ENCODE peak calls at places on chromosomes 11 and 22, in five cellular contexts. A is tibial nerve, U is mesendoderm, Q is MM.1S, D is left lung. S is an unnamed sample.

GRCh38 chr22:29307658-29308147 is 1.3 kb downstream of the GAS2L1 start:
- DNase-seq in A (no peak), U (no peak), Q (no peak), D (no peak), S (no peak)

GRCh38 chr22:39514373-39514973 is 5.9 kb upstream of the ATF4 start:
- DNase-seq in A (peak), U (no peak), Q (no peak), D (peak), S (no peak)

GRCh38 chr11:79493555-79494171 is 52.8 kb upstream of the TENM4 start:
- DNase-seq in A (peak), U (peak), Q (peak), D (peak), S (peak)

GRCh38 chr11:68146704-68147474 is 25.7 kb upstream of the CHKA start:
- DNase-seq in A (no peak), U (no peak), Q (no peak), D (peak), S (peak)

GRCh38 chr11:75265851-75266531 is 25.4 kb downstream of the TPBGL start:
- DNase-seq in A (no peak), U (no peak), Q (no peak), D (no peak), S (peak)

GRCh38 chr11:23112987-23113886 is 253.0 kb upstream of the CCDC179 start:
- DNase-seq in A (no peak), U (peak), Q (peak), D (no peak), S (no peak)

GRCh38 chr11:112524808-112525207 is 264.1 kb upstream of the PLET1 start:
- DNase-seq in A (no peak), U (no peak), Q (no peak), D (no peak), S (no peak)

GRCh38 chr22:44520695-44521094 is 22.7 kb upstream of the RTL6 start:
- DNase-seq in A (no peak), U (no peak), Q (no peak), D (no peak), S (no peak)

GRCh38 chr11:68039526-68040086 is 781 bp downstream of the TCIRG1 start:
- DNase-seq in A (no peak), U (no peak), Q (peak), D (peak), S (peak)

GRCh38 chr11:106958506-106959248 is 59.6 kb downstream of the GUCY1A2 start:
- DNase-seq in A (no peak), U (no peak), Q (no peak), D (no peak), S (no peak)

GRCh38 chr22:20198527-20199319 is 47.9 kb upstream of the CCDC188 start:
- DNase-seq in A (no peak), U (no peak), Q (no peak), D (no peak), S (no peak)

GRCh38 chr11:76208829-76209670 is 2.7 kb upstream of the WNT11 start:
- DNase-seq in A (peak), U (peak), Q (peak), D (peak), S (peak)

GRCh38 chr11:64650923-64651523 is 60.0 kb downstream of the SLC22A12 start:
- DNase-seq in A (no peak), U (peak), Q (no peak), D (no peak), S (no peak)

GRCh38 chr22:19818264-19819208 is 36.1 kb downstream of the GNB1L start:
- DNase-seq in A (no peak), U (no peak), Q (no peak), D (no peak), S (peak)

GRCh38 chr22:29782061-29782845 is 15.1 kb downstream of the UQCR10 start:
- DNase-seq in A (no peak), U (no peak), Q (no peak), D (no peak), S (peak)

GRCh38 chr11:33987975-33988580 is 63.5 kb upstream of the CAPRIN1 start:
- DNase-seq in A (peak), U (peak), Q (peak), D (no peak), S (peak)

GRCh38 chr11:122843281-122844150 is 5.2 kb downstream of the CRTAM start:
- DNase-seq in A (no peak), U (peak), Q (no peak), D (no peak), S (no peak)

GRCh38 chr11:122453586-122453985 is 201.9 kb upstream of the UBASH3B start:
- DNase-seq in A (no peak), U (no peak), Q (no peak), D (no peak), S (no peak)

GRCh38 chr11:122115520-122116343 is at the start of gene BLID:
- DNase-seq in A (peak), U (peak), Q (no peak), D (no peak), S (peak)

GRCh38 chr22:23249506-23250423 is 69.5 kb downstream of the BCR start:
- DNase-seq in A (no peak), U (peak), Q (no peak), D (no peak), S (no peak)

GRCh38 chr11:111923951-111924350 is 5.2 kb downstream of the C11orf52 start:
- DNase-seq in A (no peak), U (no peak), Q (no peak), D (no peak), S (no peak)

GRCh38 chr22:36731916-36732315 is 28.4 kb upstream of the CACNG2 start:
- DNase-seq in A (no peak), U (no peak), Q (no peak), D (no peak), S (peak)

GRCh38 chr22:36730176-36730858 is 26.8 kb upstream of the CACNG2 start:
- DNase-seq in A (no peak), U (no peak), Q (no peak), D (no peak), S (peak)

GRCh38 chr22:36732609-36733008 is 29.1 kb upstream of the CACNG2 start:
- DNase-seq in A (no peak), U (no peak), Q (no peak), D (no peak), S (peak)

GRCh38 chr22:36734171-36735058 is 30.9 kb upstream of the CACNG2 start:
- DNase-seq in A (no peak), U (peak), Q (no peak), D (no peak), S (peak)

GRCh38 chr22:36733271-36733670 is 29.7 kb upstream of the CACNG2 start:
- DNase-seq in A (no peak), U (no peak), Q (no peak), D (no peak), S (peak)
- H3K27ac ChIP-seq in A (no peak), U (no peak), Q (no peak), D (no peak), S (no peak)

GRCh38 chr22:46789992-46790391 is 27.5 kb downstream of the TBC1D22A start:
- DNase-seq in A (no peak), U (no peak), Q (no peak), D (no peak), S (no peak)
- H3K27ac ChIP-seq in A (no peak), U (no peak), Q (peak), D (no peak), S (no peak)

DNA sequence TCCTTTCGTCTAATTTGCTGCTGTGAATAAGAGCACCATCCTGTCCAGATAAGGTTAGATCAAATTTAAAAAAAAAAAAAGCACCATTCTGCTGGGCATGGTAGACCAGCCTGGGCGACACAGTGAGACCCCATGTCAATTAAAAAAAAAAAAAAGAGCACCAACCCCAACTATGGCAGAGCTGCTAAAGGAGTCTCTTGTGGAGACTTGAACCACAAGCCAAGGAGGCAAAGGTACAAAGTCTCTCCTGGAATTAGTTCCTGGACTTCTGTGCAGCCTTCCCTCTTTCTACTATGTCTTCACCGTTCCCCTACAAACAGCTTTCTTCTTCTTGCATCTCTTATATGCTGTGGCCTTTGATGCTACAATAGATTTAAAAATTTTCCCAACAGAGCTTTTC is 1.3 kb downstream of the PIK3C2A start:
- DNase-seq in A (no peak), U (no peak), Q (no peak), D (no peak), S (no peak)
- H3K27ac ChIP-seq in A (no peak), U (no peak), Q (no peak), D (no peak), S (peak)

GRCh38 chr11:66834943-66835342 is 8.3 kb upstream of the RCE1 start:
- DNase-seq in A (no peak), U (no peak), Q (no peak), D (no peak), S (no peak)

GRCh38 chr11:66835762-66836405 is 7.4 kb upstream of the RCE1 start:
- DNase-seq in A (no peak), U (no peak), Q (no peak), D (no peak), S (no peak)

GRCh38 chr11:66834539-66834845 is 8.7 kb upstream of the RCE1 start:
- DNase-seq in A (no peak), U (no peak), Q (no peak), D (no peak), S (no peak)
- H3K27ac ChIP-seq in A (no peak), U (no peak), Q (no peak), D (no peak), S (no peak)

GRCh38 chr11:10524471-10524870 is 16.5 kb downstream of the RNF141 start:
- DNase-seq in A (no peak), U (no peak), Q (no peak), D (no peak), S (no peak)

GRCh38 chr11:10528121-10528520 is 12.9 kb downstream of the RNF141 start:
- DNase-seq in A (no peak), U (no peak), Q (no peak), D (no peak), S (no peak)

GRCh38 chr11:10529279-10529678 is 11.7 kb downstream of the RNF141 start:
- DNase-seq in A (no peak), U (no peak), Q (no peak), D (no peak), S (no peak)

GRCh38 chr11:10522921-10523320 is 18.1 kb downstream of the RNF141 start:
- DNase-seq in A (no peak), U (no peak), Q (peak), D (no peak), S (no peak)

GRCh38 chr11:10526974-10527918 is 13.7 kb downstream of the RNF141 start:
- DNase-seq in A (no peak), U (no peak), Q (no peak), D (no peak), S (no peak)
- H3K27ac ChIP-seq in A (no peak), U (no peak), Q (no peak), D (no peak), S (no peak)

GRCh38 chr11:77407613-77408012 is 66.3 kb downstream of the PAK1 start:
- DNase-seq in A (no peak), U (peak), Q (no peak), D (no peak), S (no peak)
- H3K27ac ChIP-seq in A (no peak), U (no peak), Q (no peak), D (no peak), S (no peak)

GRCh38 chr11:109150603-109151002 is 271.4 kb upstream of the C11orf87 start:
- DNase-seq in A (no peak), U (peak), Q (no peak), D (no peak), S (no peak)
- H3K27ac ChIP-seq in A (no peak), U (no peak), Q (no peak), D (no peak), S (no peak)

GRCh38 chr11:19882356-19882755 is 169.7 kb downstream of the NAV2 start:
- DNase-seq in A (no peak), U (no peak), Q (no peak), D (no peak), S (no peak)

GRCh38 chr11:19890308-19890707 is 177.7 kb downstream of the NAV2 start:
- DNase-seq in A (no peak), U (peak), Q (no peak), D (no peak), S (no peak)

GRCh38 chr11:19891050-19891449 is 178.4 kb downstream of the NAV2 start:
- DNase-seq in A (no peak), U (no peak), Q (no peak), D (no peak), S (no peak)

GRCh38 chr11:19889531-19889930 is 176.9 kb downstream of the NAV2 start:
- DNase-seq in A (no peak), U (no peak), Q (no peak), D (no peak), S (no peak)

GRCh38 chr11:19886498-19886897 is 173.9 kb downstream of the NAV2 start:
- DNase-seq in A (no peak), U (no peak), Q (no peak), D (no peak), S (no peak)
- H3K27ac ChIP-seq in A (no peak), U (no peak), Q (no peak), D (no peak), S (no peak)